ENCODE peak calls at places on chromosomes 7 and 10, in seven cellular contexts. R, X, U, W, Y, D and S are unnamed samples.
A peak's percentile ranks its signal among the peaks of the same experiment; 100 is the strongest.

GRCh38 chr10:108132303-108132702 is 967.8 kb upstream of the SORCS1 start:
- DNase-seq in W (peak; percentile 1), Y (no peak), X (no peak), R (no peak), U (no peak), D (no peak), S (no peak)

GRCh38 chr7:5591547-5591899 is 167.9 kb upstream of the TNRC18 start:
- DNase-seq in U (no peak), X (peak; percentile 47), Y (no peak), W (no peak), R (peak; percentile 33), D (peak; percentile 80), S (no peak)

GRCh38 chr10:845526-845925 is 86.0 kb downstream of the LARP4B start:
- DNase-seq in R (no peak), U (no peak), D (no peak), W (no peak), Y (no peak), X (no peak), S (no peak)

GRCh38 chr7:114842551-114843065 is 79.3 kb upstream of the MDFIC start:
- DNase-seq in D (no peak), W (no peak), Y (no peak), R (no peak), U (no peak), X (no peak), S (no peak)

GRCh38 chr7:30764030-30764991 is 6.9 kb upstream of the MINDY4 start:
- DNase-seq in D (peak; percentile 34), Y (no peak), R (peak; percentile 50), U (no peak), X (no peak), W (no peak), S (peak; percentile 70)

GRCh38 chr10:50809596-50809995 is 69.9 kb downstream of the ASAH2B start:
- DNase-seq in W (no peak), U (no peak), D (peak; percentile 4), X (no peak), Y (no peak), R (no peak), S (no peak)

GRCh38 chr7:111003883-111004282 is 87.0 kb upstream of the LRRN3 start:
- DNase-seq in Y (no peak), X (no peak), R (no peak), D (no peak), W (no peak), U (no peak), S (no peak)

GRCh38 chr7:73341877-73342276 is 13.9 kb downstream of the FKBP6 start:
- DNase-seq in W (no peak), X (no peak), D (peak; percentile 91), R (no peak), U (peak; percentile 13), Y (no peak), S (no peak)

GRCh38 chr10:124092270-124093075 is 925 bp downstream of the CHST15 start:
- DNase-seq in Y (peak; percentile 53), D (no peak), W (no peak), U (peak; percentile 67), X (peak; percentile 59), R (peak; percentile 73), S (peak; percentile 66)

GRCh38 chr7:116139007-116139406 is 71.3 kb upstream of the TES start:
- DNase-seq in R (no peak), Y (no peak), D (peak; percentile 13), X (no peak), W (no peak), U (no peak), S (no peak)